ENCODE peak calls at places on chromosomes 3 and 15, in four cellular contexts. J is upper lobe of right lung, B is fibroblast of lung, P is HFF-Myc. Z is an unnamed sample.

GRCh38 chr15:69000725-69001503 is 13.6 kb upstream of the NOX5 start:
- DNase-seq in J (no peak), B (no peak), P (no peak), Z (no peak)

GRCh38 chr15:94692697-94693096 is 461.3 kb downstream of the MCTP2 start:
- DNase-seq in J (no peak), B (no peak), P (no peak), Z (no peak)

GRCh38 chr3:141456328-141456689 is 30.5 kb upstream of the RASA2 start:
- DNase-seq in J (no peak), B (peak; percentile 73), P (peak; percentile 88), Z (peak; percentile 97)

GRCh38 chr15:78691873-78692421 is 50.9 kb upstream of the CHRNB4 start:
- DNase-seq in J (no peak), B (no peak), P (no peak), Z (no peak)

GRCh38 chr15:91478717-91479191 is 374.8 kb upstream of the SLCO3A1 start:
- DNase-seq in J (no peak), B (no peak), P (no peak), Z (no peak)

GRCh38 chr3:33278106-33278672 is 947 bp downstream of the FBXL2 start:
- DNase-seq in J (no peak), B (peak; percentile 5), P (no peak), Z (no peak)

GRCh38 chr15:45790325-45790943 is 155.6 kb downstream of the SQOR start:
- DNase-seq in J (no peak), B (peak; percentile 26), P (no peak), Z (peak; percentile 26)

GRCh38 chr15:101318810-101319200 is 23.8 kb upstream of the SNRPA1 start:
- DNase-seq in J (peak; percentile 32), B (no peak), P (no peak), Z (no peak)

GRCh38 chr3:50275996-50276761 is 2.7 kb upstream of the LSMEM2 start:
- DNase-seq in J (no peak), B (no peak), P (no peak), Z (no peak)

DNA sequence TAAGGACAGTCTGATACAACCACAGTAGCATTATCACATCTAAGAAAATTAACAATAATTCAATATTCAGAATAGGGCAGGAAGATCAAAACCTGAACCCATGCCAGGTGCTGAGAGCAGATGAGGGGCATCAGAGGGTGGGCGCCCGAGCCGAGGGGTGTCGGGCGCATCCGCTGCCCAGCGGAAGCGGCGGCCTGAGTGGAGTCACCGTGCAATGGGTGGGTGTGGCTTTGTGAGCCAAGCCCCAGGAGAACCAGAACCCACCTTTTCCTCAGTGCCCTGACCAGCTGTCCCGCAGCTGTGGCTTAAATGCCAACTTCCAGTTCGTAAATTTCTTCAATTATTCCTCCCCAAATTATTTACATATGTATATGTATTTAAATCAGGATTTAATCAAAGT is 1.1 kb downstream of the DNAH1 start:
- DNase-seq in J (no peak), B (no peak), P (no peak), Z (no peak)
- H3K4me3 ChIP-seq in J (peak overlapping the region; percentile 45), B (peak overlapping the region; percentile 10), P (peak overlapping the region; percentile 20), Z (no peak overlapping the region)

GRCh38 chr3:107632576-107632975 is 109.8 kb downstream of the BBX start:
- DNase-seq in J (no peak), B (no peak), P (no peak), Z (no peak)

GRCh38 chr3:107630779-107631178 is 108.0 kb downstream of the BBX start:
- DNase-seq in J (no peak), B (no peak), P (no peak), Z (peak; percentile 11)

GRCh38 chr3:107633327-107634141 is 110.8 kb downstream of the BBX start:
- DNase-seq in J (no peak), B (no peak), P (no peak), Z (no peak)

GRCh38 chr3:107629556-107629955 is 106.8 kb downstream of the BBX start:
- DNase-seq in J (no peak), B (peak; percentile 37), P (no peak), Z (peak; percentile 33)

DNA sequence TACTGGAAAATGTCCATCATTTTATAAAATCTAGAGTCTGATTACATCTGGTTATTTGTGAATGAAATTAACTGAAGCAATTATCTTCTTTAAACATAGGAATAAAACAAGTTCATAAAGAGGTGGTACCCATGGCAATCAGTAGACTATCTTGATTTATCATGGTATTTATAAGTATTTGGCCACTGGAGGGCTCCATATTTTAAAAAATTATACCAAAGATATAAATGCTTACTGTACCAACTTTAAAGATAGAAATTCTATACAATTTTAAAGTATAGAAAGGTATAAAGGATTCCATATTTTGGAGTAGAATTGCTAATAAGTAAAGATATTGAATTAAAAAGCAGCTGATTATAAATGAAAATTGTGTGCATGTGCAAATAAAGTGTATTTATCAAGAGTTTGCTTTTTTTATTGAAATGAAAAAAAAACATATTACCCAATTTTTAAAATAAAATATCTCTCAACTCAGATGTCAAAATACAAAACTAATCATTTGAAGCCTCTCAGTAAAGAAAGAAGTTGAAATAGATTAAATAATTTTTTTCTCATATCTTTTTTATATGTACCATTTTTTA is 105.3 kb downstream of the BBX start:
- DNase-seq in J (no peak), B (peak; percentile 27), P (no peak), Z (peak; percentile 16)
- TF ChIP-seq CTCF in J (no peak), B (no peak), P (no peak), Z (peak; percentile 28)

DNA sequence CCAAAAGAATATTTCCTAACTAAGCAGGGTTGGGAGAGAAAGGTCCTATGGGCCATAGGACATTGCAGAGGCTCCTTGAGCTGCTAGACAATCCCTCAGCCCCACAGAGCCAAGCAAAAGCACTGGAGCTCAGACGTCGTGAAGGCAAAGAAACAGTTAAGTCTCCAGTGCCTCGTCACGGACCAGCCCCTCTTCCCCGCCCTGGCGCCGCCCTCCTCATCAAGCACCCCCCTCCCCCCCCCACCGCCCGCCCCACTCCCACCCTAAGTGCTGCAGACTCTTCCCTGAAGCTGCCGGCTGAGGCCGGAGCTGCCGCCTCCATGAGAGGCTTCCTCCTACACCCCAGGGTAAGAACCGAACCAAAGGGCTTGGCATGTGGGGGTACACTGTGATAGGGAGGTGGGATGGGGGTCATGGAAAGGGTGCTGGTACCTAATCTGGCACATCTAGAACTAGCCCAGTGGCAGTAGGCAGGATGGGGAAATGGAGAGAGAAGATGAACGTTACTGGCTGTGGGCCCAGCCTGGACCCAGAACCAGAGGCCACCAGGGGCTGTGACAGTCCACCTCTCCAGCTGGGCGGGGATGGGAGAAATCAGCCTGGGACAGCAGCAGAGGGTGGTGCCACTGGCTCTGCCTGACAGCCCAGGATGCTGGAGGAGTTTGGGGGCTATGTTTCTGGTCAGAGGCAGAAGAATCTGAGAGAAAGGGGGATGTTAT is at the start of gene MAP1A:
- DNase-seq in J (peak; percentile 64), B (peak; percentile 68), P (no peak), Z (peak; percentile 54)
- H3K4me3 ChIP-seq in J (peak within 1 kb of the TSS; percentile 40), B (peak within 1 kb of the TSS; percentile 94), P (peak within 1 kb of the TSS; percentile 46), Z (peak within 1 kb of the TSS; percentile 85)

GRCh38 chr15:64423970-64424369 is 36.3 kb downstream of the TRIP4 start:
- DNase-seq in J (no peak), B (no peak), P (no peak), Z (no peak)

GRCh38 chr15:64430000-64430735 is 30.2 kb upstream of the ZNF609 start:
- DNase-seq in J (no peak), B (peak; percentile 97), P (peak; percentile 88), Z (peak; percentile 95)

GRCh38 chr15:64422697-64423096 is 35.1 kb downstream of the TRIP4 start:
- DNase-seq in J (no peak), B (no peak), P (no peak), Z (no peak)

GRCh38 chr15:64429448-64429847 is 30.9 kb upstream of the ZNF609 start:
- DNase-seq in J (no peak), B (no peak), P (no peak), Z (peak; percentile 0)

DNA sequence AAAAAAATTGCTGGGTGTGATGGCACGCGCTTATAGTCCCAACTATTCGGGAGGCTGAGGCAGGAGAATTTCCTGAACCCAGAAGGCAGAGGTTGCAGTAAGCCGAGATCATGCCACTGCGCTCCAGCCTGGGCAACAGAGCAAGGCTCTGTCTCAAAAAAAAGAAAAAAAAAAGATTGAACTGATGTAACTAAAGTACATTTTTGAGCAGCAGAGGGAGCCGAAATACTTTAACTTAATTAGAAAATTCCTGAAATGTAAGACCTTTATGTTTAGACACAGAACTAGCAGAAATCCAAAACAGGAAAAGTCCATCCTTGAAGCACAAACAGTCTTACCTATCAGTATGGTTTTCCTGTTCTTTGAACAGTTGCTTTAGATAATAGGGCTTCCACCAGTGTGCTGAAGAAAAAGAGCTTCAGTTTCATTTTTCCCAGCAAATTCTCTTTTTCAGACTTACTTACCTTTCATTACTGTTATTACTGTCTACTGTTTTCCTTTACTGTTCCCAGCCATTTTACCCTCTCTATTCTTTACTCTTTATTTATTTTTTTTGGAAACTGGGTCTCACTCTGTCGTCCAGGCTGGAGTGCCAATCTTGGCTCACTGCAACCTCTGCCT is 33.4 kb upstream of the ZNF609 start:
- DNase-seq in J (no peak), B (peak; percentile 65), P (no peak), Z (peak; percentile 47)
- TF ChIP-seq CTCF in J (peak; percentile 12), B (peak; percentile 7), P (no peak), Z (peak; percentile 28)

Z was measured in fibroblast of mammary gland.